ENCODE peak calls at places on chromosomes 11 and 22, in six cellular contexts. W is body of pancreas, B is SJSA1, X is foreskin fibroblast, E is brain microvascular endothelial cell, N is IMR-90. P is an unnamed sample.

GRCh38 chr22:24833881-24834495 is 28.0 kb downstream of the SGSM1 start:
- DNase-seq in N (no peak), X (no peak), B (no peak), E (no peak), W (no peak), P (no peak)

GRCh38 chr11:47607380-47607779 is 13.2 kb upstream of the C1QTNF4 start:
- DNase-seq in B (no peak), W (peak), E (peak), X (peak), N (peak), P (peak)

GRCh38 chr11:88603499-88603898 is 266.0 kb upstream of the CTSC start:
- DNase-seq in B (no peak), X (peak), E (no peak), W (no peak), N (peak), P (no peak)

GRCh38 chr22:38412435-38413084 is 42.4 kb downstream of the KCNJ4 start:
- DNase-seq in N (no peak), E (no peak), W (peak), B (no peak), X (no peak), P (no peak)

GRCh38 chr11:3723014-3723708 is 52.0 kb upstream of the CHRNA10 start:
- DNase-seq in B (peak), N (peak), E (peak), W (no peak), X (peak), P (peak)

GRCh38 chr22:29146101-29146560 is 59.6 kb upstream of the EMID1 start:
- DNase-seq in W (no peak), N (no peak), B (no peak), X (no peak), E (no peak), P (no peak)

GRCh38 chr11:101863361-101863760 is 51.4 kb upstream of the CEP126 start:
- DNase-seq in B (peak), N (peak), W (no peak), X (peak), E (peak), P (no peak)

GRCh38 chr11:26283852-26284421 is 48.0 kb upstream of the ANO3 start:
- DNase-seq in N (no peak), X (no peak), B (no peak), W (no peak), E (no peak), P (no peak)

GRCh38 chr11:31106963-31107576 is 262.5 kb downstream of the DCDC1 start:
- DNase-seq in W (peak), N (peak), E (peak), X (no peak), B (peak), P (no peak)

GRCh38 chr22:21641417-21641794 is 696 bp upstream of the SDF2L1 start:
- DNase-seq in W (peak), N (peak), X (peak), E (no peak), B (no peak), P (no peak)

GRCh38 chr11:64569300-64569970 is 21.6 kb upstream of the SLC22A12 start:
- DNase-seq in W (no peak), X (no peak), N (no peak), B (no peak), E (no peak), P (no peak)

GRCh38 chr11:104705475-104706195 is 192.6 kb downstream of the CASP12 start:
- DNase-seq in B (no peak), N (peak), W (peak), X (no peak), E (peak), P (no peak)

GRCh38 chr11:64741393-64742086 is 2.4 kb downstream of the RASGRP2 start:
- DNase-seq in B (no peak), N (no peak), X (no peak), E (no peak), W (no peak), P (no peak)

GRCh38 chr11:27392715-27393114 is 29.7 kb upstream of the CCDC34 start:
- DNase-seq in N (peak), W (no peak), X (peak), E (peak), B (peak), P (peak)

GRCh38 chr11:107801641-107802040 is 56.9 kb downstream of the SLC35F2 start:
- DNase-seq in B (no peak), N (no peak), W (no peak), X (no peak), E (no peak), P (no peak)

GRCh38 chr11:114154271-114155047 is 94.9 kb downstream of the ZBTB16 start:
- DNase-seq in B (no peak), N (no peak), W (peak), X (peak), E (no peak), P (no peak)

GRCh38 chr11:61133956-61134662 is 27.1 kb downstream of the VPS37C start:
- DNase-seq in B (no peak), X (no peak), N (no peak), W (no peak), E (no peak), P (no peak)
- H3K4me3 ChIP-seq in B (no peak), X (no peak), N (no peak), W (no peak), E (no peak), P (no peak)

GRCh38 chr11:13276454-13276851 is 1.1 kb upstream of the BMAL1 start:
- DNase-seq in W (peak), E (no peak), N (no peak), B (no peak), X (no peak), P (no peak)
- H3K4me3 ChIP-seq in W (peak), E (peak), N (peak), B (peak), X (peak), P (peak)

GRCh38 chr11:118153516-118153915 is 893 bp upstream of the SCN4B start:
- DNase-seq in B (no peak), N (no peak), E (no peak), W (no peak), X (no peak), P (no peak)

GRCh38 chr11:118157186-118157895 is 4.7 kb upstream of the SCN4B start:
- DNase-seq in N (no peak), B (no peak), E (no peak), X (no peak), W (no peak), P (no peak)

GRCh38 chr11:118153976-118154375 is 1.4 kb upstream of the SCN4B start:
- DNase-seq in W (no peak), B (no peak), E (no peak), X (no peak), N (no peak), P (no peak)

GRCh38 chr11:118156531-118157185 is 4.0 kb upstream of the SCN4B start:
- DNase-seq in E (no peak), W (peak), N (no peak), B (no peak), X (no peak), P (no peak)

DNA sequence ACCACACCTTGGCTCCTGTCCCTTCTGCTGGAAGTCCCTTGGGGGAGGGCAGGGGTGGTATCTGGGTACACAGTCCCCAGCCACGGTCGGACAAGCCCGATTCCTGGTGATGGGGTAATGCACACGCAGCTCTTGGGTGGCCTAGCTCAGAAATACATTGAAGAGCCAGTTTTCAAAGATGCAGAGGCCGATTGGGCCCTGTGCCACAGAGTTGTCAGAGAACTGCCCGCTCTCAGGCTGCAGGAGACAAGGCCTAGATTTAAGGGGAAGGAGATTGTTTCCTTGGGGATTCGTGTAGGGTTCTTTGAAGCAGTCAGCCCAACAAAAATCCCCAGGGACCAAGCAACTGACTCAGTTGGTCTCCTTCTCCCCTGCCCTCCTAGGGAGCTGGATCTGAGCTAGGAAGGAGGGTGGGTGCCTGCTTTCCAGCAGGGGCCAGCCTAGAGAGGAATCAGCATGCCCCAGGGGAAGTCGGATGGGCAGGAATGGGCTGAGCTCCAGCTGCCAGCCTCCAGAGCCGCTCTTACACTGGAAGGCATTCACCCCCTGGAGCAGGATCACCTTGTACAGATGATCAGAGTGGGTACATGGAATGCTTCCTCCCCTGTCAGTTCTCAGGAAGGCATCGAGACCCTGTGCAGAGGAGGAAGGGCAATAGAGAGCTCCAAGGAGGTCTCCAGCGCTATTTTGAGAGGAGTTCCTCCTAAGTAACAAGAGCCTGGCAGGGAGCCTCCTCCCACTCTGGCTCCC is 3.3 kb upstream of the SCN4B start:
- DNase-seq in B (no peak), E (no peak), N (no peak), W (no peak), X (no peak), P (no peak)
- H3K4me3 ChIP-seq in B (no peak), E (no peak), N (no peak), W (no peak), X (no peak), P (no peak)

DNA sequence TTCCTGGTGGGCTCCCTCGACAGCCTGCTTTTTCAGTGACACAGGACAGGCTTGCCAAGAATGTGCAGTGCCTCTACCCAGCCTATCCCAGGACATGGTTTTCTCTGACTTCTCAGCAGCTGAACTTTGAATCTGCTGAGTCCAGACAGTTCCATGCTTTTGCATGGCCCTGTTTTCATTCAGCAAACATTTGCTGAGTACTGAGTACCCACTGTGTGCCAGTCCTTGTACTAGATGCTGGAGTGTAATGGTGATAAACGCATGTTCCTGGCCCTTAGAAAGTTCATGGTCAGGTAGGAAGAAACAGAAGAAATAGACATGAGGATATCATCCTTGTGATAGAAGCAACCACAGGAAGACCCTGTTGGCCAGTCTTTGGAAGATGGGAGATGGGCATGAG is 3.5 kb downstream of the STX3 start:
- DNase-seq in B (no peak), E (no peak), N (no peak), W (no peak), X (no peak), P (no peak)
- H3K4me3 ChIP-seq in B (no peak), E (no peak), N (no peak), W (no peak), X (no peak), P (no peak)

P was measured in AG04450.